ENCODE peak calls at places on chromosomes 1 and 21, in ten cellular contexts. A is esophagus muscularis mucosa; Q is Kasumi-1; J is ecto neural progenitor cell; D is activated T-cell treated with anti-CD3 and anti-CD28 coated beads, Interleukin-2, amount 50 U/mL, for 1 hour; R is MM.1S; K is EL; L is HEK293T; C is head of caudate nucleus; W is stimulated activated CD8-positive, alpha-beta memory T cell treated with anti-CD3 and anti-CD28 coated beads, Interleukin-7, amount 100 ng/mL, for 4 hours. S is an unnamed sample.

GRCh38 chr1:39919545-39919944 is 17.8 kb upstream of the MYCL start:
- DNase-seq in R (peak), D (peak), K (peak), A (no peak), Q (peak), W (peak), J (no peak), L (peak), C (peak), S (peak)

GRCh38 chr1:21451212-21451611 is 11.3 kb downstream of the NBPF3 start:
- DNase-seq in L (no peak), A (no peak), R (no peak), C (no peak), Q (no peak), W (no peak), D (no peak), K (peak), J (no peak), S (peak)

GRCh38 chr1:228735871-228736586 is 750 bp downstream of the RHOU start:
- DNase-seq in A (peak), R (peak), L (peak), D (peak), J (peak), C (no peak), Q (peak), W (no peak), K (peak), S (no peak)

GRCh38 chr1:25927541-25928265 is 21.5 kb upstream of the STMN1 start:
- DNase-seq in K (no peak), R (no peak), Q (peak), W (no peak), C (no peak), D (no peak), J (peak), A (no peak), L (no peak), S (no peak)

GRCh38 chr1:113138778-113139177 is 65.8 kb downstream of the LRIG2 start:
- DNase-seq in Q (no peak), K (no peak), A (no peak), L (no peak), W (no peak), C (no peak), D (no peak), J (no peak), R (no peak), S (no peak)

GRCh38 chr1:1157426-1157913 is 16.2 kb upstream of the TTLL10 start:
- DNase-seq in W (no peak), L (peak), C (peak), J (peak), Q (peak), A (no peak), K (peak), R (no peak), D (peak), S (peak)

GRCh38 chr21:38223893-38224540 is 32.8 kb upstream of the KCNJ15 start:
- DNase-seq in J (no peak), L (no peak), W (no peak), Q (peak), R (no peak), D (no peak), K (no peak), C (no peak), A (peak), S (no peak)

GRCh38 chr1:26972390-26972789 is 12.1 kb upstream of the KDF1 start:
- DNase-seq in Q (peak), D (no peak), J (no peak), W (no peak), K (no peak), C (no peak), R (no peak), L (no peak), A (no peak), S (no peak)

GRCh38 chr1:50808296-50808695 is 151.8 kb downstream of the FAF1 start:
- DNase-seq in D (no peak), L (no peak), J (no peak), Q (no peak), W (no peak), A (no peak), R (no peak), C (no peak), K (no peak), S (no peak)

GRCh38 chr1:57163332-57163731 is 197.5 kb upstream of the C8B start:
- DNase-seq in Q (no peak), L (no peak), R (no peak), J (no peak), A (no peak), D (no peak), K (no peak), C (peak), W (no peak), S (no peak)

GRCh38 chr21:14956826-14957225 is 108.0 kb downstream of the NRIP1 start:
- DNase-seq in Q (no peak), C (no peak), W (no peak), K (peak), D (no peak), L (no peak), J (no peak), R (no peak), A (no peak), S (no peak)

GRCh38 chr1:154520333-154520732 is 18.1 kb upstream of the SHE start:
- DNase-seq in D (no peak), A (no peak), W (no peak), Q (no peak), C (no peak), J (no peak), K (no peak), R (peak), L (no peak), S (no peak)

GRCh38 chr1:29105822-29106221 is 17.9 kb downstream of the TMEM200B start:
- DNase-seq in Q (no peak), R (no peak), K (no peak), D (no peak), J (no peak), A (peak), W (no peak), C (no peak), L (no peak), S (no peak)

GRCh38 chr1:97457446-97458089 is 463.3 kb downstream of the DPYD start:
- DNase-seq in Q (no peak), A (no peak), J (no peak), K (no peak), W (no peak), R (no peak), L (no peak), D (no peak), C (no peak), S (no peak)

GRCh38 chr1:145985129-145985501 is 11.3 kb downstream of the TXNIP start:
- DNase-seq in L (no peak), J (no peak), R (no peak), D (peak), Q (no peak), K (no peak), W (no peak), A (no peak), C (no peak), S (no peak)

GRCh38 chr1:208243851-208244583 is at the start of gene PLXNA2:
- DNase-seq in W (peak), J (peak), K (peak), Q (no peak), R (peak), C (peak), L (peak), D (peak), A (peak), S (no peak)

S was measured in astrocyte of the cerebellum.